ENCODE peak calls at places on chromosomes 1 and 21, in seven cellular contexts. L is SK-N-SH, X is K562, M is GM12892, N is GM12878, G is H1, R is HepG2. S is an unnamed sample.

GRCh38 chr1:53656062-53656915 is 82.7 kb downstream of the GLIS1 start:
- DNase-seq in L (peak), X (no peak), M (no peak), N (no peak), G (no peak), R (no peak), S (no peak)

GRCh38 chr1:202160377-202160940 is at the start of gene PTPN7:
- DNase-seq in L (no peak), X (peak), M (peak), N (peak), G (no peak), R (no peak), S (peak)

GRCh38 chr1:212686591-212686990 is 13.0 kb downstream of the BATF3 start:
- DNase-seq in L (no peak), X (no peak), M (no peak), N (no peak), G (no peak), R (no peak), S (no peak)

GRCh38 chr21:25107708-25108107 is 499.6 kb downstream of the MRPL39 start:
- DNase-seq in L (no peak), X (no peak), M (no peak), N (no peak), G (no peak), R (no peak), S (no peak)

GRCh38 chr21:15001773-15002647 is 62.8 kb downstream of the NRIP1 start:
- DNase-seq in L (no peak), X (no peak), M (no peak), N (peak), G (no peak), R (no peak), S (no peak)

GRCh38 chr1:234500269-234500668 is 21.3 kb upstream of the TARBP1 start:
- DNase-seq in L (no peak), X (no peak), M (no peak), N (no peak), G (no peak), R (no peak), S (no peak)

GRCh38 chr1:224435318-224435763 is 744 bp upstream of the WDR26 start:
- DNase-seq in L (no peak), X (peak), M (no peak), N (no peak), G (peak), R (no peak), S (no peak)

GRCh38 chr1:30368841-30369240 is 354.5 kb downstream of the MATN1 start:
- DNase-seq in L (no peak), X (no peak), M (no peak), N (no peak), G (peak), R (no peak), S (no peak)

GRCh38 chr21:42542196-42542595 is 28.5 kb downstream of the SLC37A1 start:
- DNase-seq in L (no peak), X (no peak), M (no peak), N (no peak), G (no peak), R (no peak), S (no peak)

GRCh38 chr1:234844479-234845031 is 234.6 kb upstream of the IRF2BP2 start:
- DNase-seq in L (no peak), X (no peak), M (no peak), N (no peak), G (no peak), R (no peak), S (no peak)

GRCh38 chr1:153288634-153289275 is 24.0 kb downstream of the PGLYRP3 start:
- DNase-seq in L (peak), X (peak), M (no peak), N (no peak), G (peak), R (no peak), S (peak)

GRCh38 chr1:89739013-89739843 is 81.6 kb upstream of the LRRC8D start:
- DNase-seq in L (no peak), X (peak), M (no peak), N (no peak), G (no peak), R (no peak), S (no peak)

GRCh38 chr1:113153116-113153803 is 80.3 kb downstream of the LRIG2 start:
- DNase-seq in L (no peak), X (no peak), M (no peak), N (no peak), G (peak), R (peak), S (no peak)

GRCh38 chr1:98468111-98468717 is 193.3 kb upstream of the SNX7 start:
- DNase-seq in L (peak), X (no peak), M (no peak), N (no peak), G (no peak), R (peak), S (no peak)

GRCh38 chr1:238409191-238409846 is 518.6 kb upstream of the ZP4 start:
- DNase-seq in L (no peak), X (no peak), M (no peak), N (no peak), G (no peak), R (no peak), S (no peak)

GRCh38 chr21:31920275-31920674 is 47.5 kb downstream of the HUNK start:
- DNase-seq in L (no peak), X (no peak), M (no peak), N (no peak), G (no peak), R (no peak), S (no peak)

GRCh38 chr1:156475568-156476500 is 24.7 kb downstream of the MEF2D start:
- DNase-seq in L (no peak), X (no peak), M (no peak), N (no peak), G (no peak), R (peak), S (no peak)

GRCh38 chr1:12485231-12486172 is 132.5 kb downstream of the DHRS3 start:
- DNase-seq in L (peak), X (no peak), M (no peak), N (no peak), G (no peak), R (peak), S (no peak)
- TF ChIP-seq TAF1 in L (no peak), X (no peak), M (no peak), N (no peak), G (no peak), R (no peak), S (no peak)

DNA sequence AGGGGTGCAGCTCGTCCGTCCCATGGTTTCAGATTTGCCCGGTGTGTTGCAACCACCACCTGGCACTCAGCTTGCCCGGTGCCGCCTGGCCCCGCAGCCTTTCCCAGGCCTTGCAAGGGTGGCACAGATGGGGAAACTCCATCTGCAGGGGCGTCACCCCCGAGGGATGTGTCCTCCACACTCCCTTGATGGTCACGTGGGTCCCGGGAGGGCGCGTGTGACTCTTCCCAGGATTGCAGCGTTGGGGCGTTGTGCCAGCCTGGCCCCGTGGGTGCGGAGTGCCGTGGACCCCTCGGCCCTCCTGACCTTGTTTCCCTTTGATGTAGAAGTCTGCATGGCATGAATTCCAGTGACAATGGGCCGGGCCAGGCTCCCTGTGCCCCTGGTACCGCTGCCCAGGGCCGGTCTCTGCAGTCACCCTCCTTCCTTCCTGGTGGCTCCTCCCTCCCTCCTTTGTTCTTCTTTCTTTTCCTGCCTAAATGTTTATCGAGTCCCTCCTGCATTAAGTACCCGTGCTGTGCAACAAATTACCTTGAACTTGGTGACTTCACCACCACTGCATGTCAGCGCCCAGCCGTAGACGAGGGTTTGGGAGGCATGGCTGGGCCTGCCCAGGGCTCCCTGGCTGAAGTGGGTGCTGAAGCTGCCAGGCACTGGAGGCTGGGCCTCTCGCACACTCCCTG is 22.9 kb downstream of the RRP1 start:
- DNase-seq in L (no peak), X (no peak), M (no peak), N (no peak), G (no peak), R (peak), S (no peak)
- TF ChIP-seq TAF1 in L (no peak), X (no peak), M (no peak), N (no peak), G (no peak), R (no peak), S (no peak)

DNA sequence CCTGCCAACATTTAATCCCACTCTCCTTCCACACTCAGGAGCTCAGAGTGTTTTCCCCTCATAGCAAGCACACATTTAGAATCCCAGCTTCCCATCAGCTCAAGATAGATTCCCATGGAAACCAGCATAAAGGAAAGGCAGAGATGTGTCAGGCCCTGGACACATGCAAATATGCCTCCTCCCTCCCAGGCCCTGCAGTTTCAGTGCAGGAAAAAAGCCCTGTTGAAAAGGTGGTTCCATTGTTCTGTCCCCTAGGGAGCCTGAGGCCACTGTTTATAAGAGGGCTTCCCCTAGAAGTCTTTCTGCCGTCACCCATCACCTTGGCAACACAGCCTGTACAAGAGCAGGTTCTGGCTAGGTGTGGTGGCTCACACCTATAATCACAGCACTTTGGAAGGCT is 3.6 kb downstream of the CACNA1S start:
- DNase-seq in L (no peak), X (no peak), M (no peak), N (no peak), G (no peak), R (no peak), S (no peak)
- TF ChIP-seq TAF1 in L (no peak), X (no peak), M (no peak), N (no peak), G (no peak), R (no peak), S (no peak)

GRCh38 chr1:6906783-6907182 is 121.5 kb downstream of the CAMTA1 start:
- DNase-seq in L (no peak), X (no peak), M (no peak), N (no peak), G (no peak), R (no peak), S (no peak)

GRCh38 chr1:6909401-6909800 is 124.1 kb downstream of the CAMTA1 start:
- DNase-seq in L (no peak), X (no peak), M (no peak), N (no peak), G (no peak), R (no peak), S (no peak)

GRCh38 chr1:6907201-6907600 is 121.9 kb downstream of the CAMTA1 start:
- DNase-seq in L (no peak), X (no peak), M (no peak), N (no peak), G (no peak), R (no peak), S (no peak)

GRCh38 chr1:6909857-6910256 is 124.6 kb downstream of the CAMTA1 start:
- DNase-seq in L (no peak), X (no peak), M (no peak), N (no peak), G (no peak), R (peak), S (no peak)

DNA sequence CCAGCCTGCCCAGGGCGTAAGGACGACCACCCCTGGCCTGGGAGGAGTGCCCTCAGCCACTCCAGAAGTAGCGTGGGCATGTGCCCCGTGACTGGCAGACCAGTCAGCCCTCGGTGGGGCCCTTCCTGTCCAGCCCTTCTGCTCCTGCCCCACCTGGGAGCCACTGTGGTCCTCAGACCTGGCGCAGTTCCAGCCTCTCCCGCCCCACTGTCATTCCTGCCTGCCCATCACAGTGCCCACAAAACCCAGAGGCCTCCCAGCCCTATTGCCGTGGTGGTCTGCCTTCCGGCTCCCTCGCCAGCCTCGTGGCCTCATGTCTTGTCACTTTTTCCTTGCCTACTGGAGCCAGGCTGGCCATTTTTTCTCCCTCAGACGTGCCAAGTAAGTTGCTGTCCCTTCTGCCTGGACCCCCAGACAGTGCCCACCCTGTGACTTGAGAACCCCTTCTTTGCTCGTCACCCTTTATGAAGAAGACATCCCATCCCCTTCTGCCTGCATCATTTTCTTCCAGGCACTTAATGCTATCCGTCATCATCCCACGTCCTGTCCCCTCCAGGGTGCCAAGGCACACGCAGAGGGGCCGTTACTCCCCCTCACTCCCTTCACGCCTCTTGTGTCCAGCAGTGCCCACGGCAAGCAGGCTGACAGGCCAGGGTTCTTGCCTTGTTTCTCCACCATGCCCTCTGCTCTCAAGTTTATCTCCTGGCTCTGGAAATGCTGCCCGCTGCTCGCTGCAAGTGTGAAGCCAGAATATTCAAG is 122.6 kb downstream of the CAMTA1 start:
- DNase-seq in L (no peak), X (no peak), M (no peak), N (no peak), G (no peak), R (no peak), S (no peak)
- TF ChIP-seq TAF1 in L (no peak), X (no peak), M (no peak), N (no peak), G (no peak), R (no peak), S (no peak)

GRCh38 chr1:226654508-226655124 is 84.5 kb downstream of the ITPKB start:
- DNase-seq in L (no peak), X (no peak), M (no peak), N (no peak), G (no peak), R (no peak), S (no peak)

GRCh38 chr1:226655251-226656163 is 83.6 kb downstream of the ITPKB start:
- DNase-seq in L (no peak), X (no peak), M (no peak), N (no peak), G (no peak), R (no peak), S (no peak)

GRCh38 chr1:226657788-226658537 is 81.1 kb downstream of the ITPKB start:
- DNase-seq in L (no peak), X (no peak), M (no peak), N (no peak), G (no peak), R (no peak), S (no peak)

GRCh38 chr1:226656601-226657277 is 82.3 kb downstream of the ITPKB start:
- DNase-seq in L (peak), X (no peak), M (no peak), N (no peak), G (no peak), R (no peak), S (no peak)

DNA sequence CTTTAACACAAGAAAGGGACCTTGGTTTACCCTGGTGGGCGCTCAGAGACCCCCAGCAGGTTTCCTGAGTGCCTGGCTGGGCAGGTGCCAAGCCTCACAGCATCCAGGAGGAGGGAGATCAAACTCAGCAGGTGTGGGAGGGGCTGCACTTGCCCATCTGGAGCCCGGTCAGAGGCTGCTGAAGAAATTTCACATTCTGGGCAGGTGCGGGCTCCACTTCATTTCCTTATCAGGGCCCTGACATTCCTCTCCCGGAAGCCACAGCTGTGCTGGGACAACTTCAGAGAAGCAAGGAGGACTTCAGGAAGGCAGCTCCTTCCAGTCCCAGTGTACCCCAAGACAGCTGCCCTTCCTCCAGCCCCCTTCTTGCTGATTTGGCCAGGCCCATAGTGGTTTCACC is 82.9 kb downstream of the ITPKB start:
- DNase-seq in L (no peak), X (no peak), M (no peak), N (no peak), G (no peak), R (no peak), S (no peak)
- TF ChIP-seq TAF1 in L (no peak), X (no peak), M (no peak), N (no peak), G (no peak), R (no peak), S (no peak)

S was measured in GM12891.